ENCODE peak calls at places on chromosomes 12 and 14, in nine cellular contexts. One of them, this sample, is unnamed.

GRCh38 chr14:22850944-22851790 is 14.8 kb downstream of the MMP14 start:
- DNase-seq in DND-41: no peak
- DNase-seq in lung: peak; percentile 68
- DNase-seq in mucosa of descending colon: peak; percentile 73
- DNase-seq in astrocyte of the spinal cord: peak; percentile 95
- DNase-seq in heart left ventricle: peak; percentile 96
- DNase-seq in choroid plexus epithelial cell: peak; percentile 96
- DNase-seq in astrocyte: peak; percentile 98
- DNase-seq in thoracic aorta: peak; percentile 86
- DNase-seq in this sample: peak; percentile 99

GRCh38 chr14:83071888-83072501 is 1538.3 kb upstream of the SEL1L start:
- DNase-seq in DND-41: no peak
- DNase-seq in lung: no peak
- DNase-seq in mucosa of descending colon: no peak
- DNase-seq in astrocyte of the spinal cord: no peak
- DNase-seq in heart left ventricle: no peak
- DNase-seq in choroid plexus epithelial cell: peak; percentile 38
- DNase-seq in astrocyte: no peak
- DNase-seq in thoracic aorta: no peak
- DNase-seq in this sample: peak; percentile 23

GRCh38 chr14:75328575-75328974 is 49.9 kb downstream of the FOS start:
- DNase-seq in DND-41: no peak
- DNase-seq in lung: no peak
- DNase-seq in mucosa of descending colon: no peak
- DNase-seq in astrocyte of the spinal cord: no peak
- DNase-seq in heart left ventricle: no peak
- DNase-seq in choroid plexus epithelial cell: no peak
- DNase-seq in astrocyte: no peak
- DNase-seq in thoracic aorta: no peak
- DNase-seq in this sample: no peak

GRCh38 chr12:27034607-27035293 is 12.4 kb downstream of the MED21 start:
- DNase-seq in DND-41: no peak
- DNase-seq in lung: no peak
- DNase-seq in mucosa of descending colon: no peak
- DNase-seq in astrocyte of the spinal cord: no peak
- DNase-seq in heart left ventricle: no peak
- DNase-seq in choroid plexus epithelial cell: no peak
- DNase-seq in astrocyte: no peak
- DNase-seq in thoracic aorta: no peak
- DNase-seq in this sample: no peak

GRCh38 chr12:44053550-44054243 is 217.8 kb downstream of the TMEM117 start:
- DNase-seq in DND-41: no peak
- DNase-seq in lung: no peak
- DNase-seq in mucosa of descending colon: no peak
- DNase-seq in astrocyte of the spinal cord: peak; percentile 34
- DNase-seq in heart left ventricle: no peak
- DNase-seq in choroid plexus epithelial cell: peak; percentile 1
- DNase-seq in astrocyte: peak; percentile 82
- DNase-seq in thoracic aorta: peak; percentile 6
- DNase-seq in this sample: peak; percentile 2

GRCh38 chr14:56120091-56120632 is 2.0 kb downstream of the PELI2 start:
- DNase-seq in DND-41: peak; percentile 35
- DNase-seq in lung: no peak
- DNase-seq in mucosa of descending colon: no peak
- DNase-seq in astrocyte of the spinal cord: peak; percentile 57
- DNase-seq in heart left ventricle: no peak
- DNase-seq in choroid plexus epithelial cell: peak; percentile 26
- DNase-seq in astrocyte: no peak
- DNase-seq in thoracic aorta: no peak
- DNase-seq in this sample: peak; percentile 47

GRCh38 chr14:77097006-77097688 is 911 bp upstream of the CIPC start:
- DNase-seq in DND-41: no peak
- DNase-seq in lung: no peak
- DNase-seq in mucosa of descending colon: no peak
- DNase-seq in astrocyte of the spinal cord: peak; percentile 45
- DNase-seq in heart left ventricle: no peak
- DNase-seq in choroid plexus epithelial cell: peak; percentile 66
- DNase-seq in astrocyte: peak; percentile 8
- DNase-seq in thoracic aorta: no peak
- DNase-seq in this sample: peak; percentile 23

GRCh38 chr12:5806376-5807089 is 138.5 kb downstream of the ANO2 start:
- DNase-seq in DND-41: no peak
- DNase-seq in lung: no peak
- DNase-seq in mucosa of descending colon: no peak
- DNase-seq in astrocyte of the spinal cord: no peak
- DNase-seq in heart left ventricle: no peak
- DNase-seq in choroid plexus epithelial cell: no peak
- DNase-seq in astrocyte: peak; percentile 68
- DNase-seq in thoracic aorta: no peak
- DNase-seq in this sample: no peak

GRCh38 chr12:53722450-53723041 is 4.7 kb downstream of the CALCOCO1 start:
- DNase-seq in DND-41: no peak
- DNase-seq in lung: no peak
- DNase-seq in mucosa of descending colon: no peak
- DNase-seq in astrocyte of the spinal cord: no peak
- DNase-seq in heart left ventricle: no peak
- DNase-seq in choroid plexus epithelial cell: peak; percentile 83
- DNase-seq in astrocyte: no peak
- DNase-seq in thoracic aorta: no peak
- DNase-seq in this sample: no peak

GRCh38 chr12:104215638-104216297 is at the start of gene TXNRD1:
- DNase-seq in DND-41: no peak
- DNase-seq in lung: peak; percentile 81
- DNase-seq in mucosa of descending colon: peak; percentile 90
- DNase-seq in astrocyte of the spinal cord: peak; percentile 80
- DNase-seq in heart left ventricle: peak; percentile 91
- DNase-seq in choroid plexus epithelial cell: peak; percentile 81
- DNase-seq in astrocyte: peak; percentile 63
- DNase-seq in thoracic aorta: peak; percentile 44
- DNase-seq in this sample: peak; percentile 67

GRCh38 chr14:102235275-102235897 is 69.6 kb downstream of the MOK start:
- DNase-seq in DND-41: peak; percentile 69
- DNase-seq in lung: peak; percentile 78
- DNase-seq in mucosa of descending colon: peak; percentile 87
- DNase-seq in astrocyte of the spinal cord: peak; percentile 88
- DNase-seq in heart left ventricle: peak; percentile 90
- DNase-seq in choroid plexus epithelial cell: peak; percentile 96
- DNase-seq in astrocyte: peak; percentile 77
- DNase-seq in thoracic aorta: peak; percentile 59
- DNase-seq in this sample: peak; percentile 88

DNA sequence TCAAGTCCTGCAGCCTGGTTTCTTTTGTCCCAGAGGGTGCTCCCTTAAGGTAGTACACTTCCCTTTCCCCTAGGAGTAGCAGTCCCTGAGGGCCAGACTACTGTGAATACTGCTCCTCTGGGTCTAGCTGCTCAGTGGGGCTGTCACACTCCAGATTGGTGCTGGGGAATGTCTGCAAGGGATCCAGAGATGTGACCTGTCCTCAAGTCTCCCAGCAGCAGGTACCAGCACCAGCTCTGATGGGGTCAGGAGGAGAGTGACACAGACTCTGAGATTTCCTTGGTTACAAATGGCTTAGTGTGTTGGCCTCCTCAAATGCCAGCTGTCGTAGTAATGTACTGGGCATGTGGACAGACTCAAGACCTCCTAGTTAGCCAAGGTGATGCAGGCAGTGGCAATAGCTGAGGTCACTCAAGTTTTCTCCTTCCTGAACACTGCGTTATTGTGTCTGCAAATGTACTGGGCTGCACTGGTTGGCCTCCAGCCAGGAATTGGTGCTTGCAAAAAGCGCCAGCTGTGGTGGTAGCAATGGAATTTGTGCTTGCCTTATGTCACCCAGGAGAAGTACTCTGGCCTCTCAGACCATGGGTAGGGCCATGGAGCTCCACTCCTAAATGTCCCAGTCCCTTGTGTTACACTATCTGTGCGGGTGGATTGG is 36.4 kb upstream of the AEBP2 start:
- DNase-seq in DND-41: peak; percentile 33
- DNase-seq in lung: peak; percentile 39
- DNase-seq in mucosa of descending colon: no peak
- DNase-seq in astrocyte of the spinal cord: peak; percentile 59
- DNase-seq in heart left ventricle: peak; percentile 58
- DNase-seq in choroid plexus epithelial cell: peak; percentile 62
- DNase-seq in astrocyte: peak; percentile 43
- DNase-seq in thoracic aorta: peak; percentile 6
- DNase-seq in this sample: peak; percentile 20
- TF ChIP-seq CTCF in DND-41: no peak
- TF ChIP-seq CTCF in lung: no peak
- TF ChIP-seq CTCF in mucosa of descending colon: no peak
- TF ChIP-seq CTCF in astrocyte of the spinal cord: no peak
- TF ChIP-seq CTCF in heart left ventricle: no peak
- TF ChIP-seq CTCF in choroid plexus epithelial cell: no peak
- TF ChIP-seq CTCF in astrocyte: no peak
- TF ChIP-seq CTCF in thoracic aorta: no peak
- TF ChIP-seq CTCF in this sample: no peak

DNA sequence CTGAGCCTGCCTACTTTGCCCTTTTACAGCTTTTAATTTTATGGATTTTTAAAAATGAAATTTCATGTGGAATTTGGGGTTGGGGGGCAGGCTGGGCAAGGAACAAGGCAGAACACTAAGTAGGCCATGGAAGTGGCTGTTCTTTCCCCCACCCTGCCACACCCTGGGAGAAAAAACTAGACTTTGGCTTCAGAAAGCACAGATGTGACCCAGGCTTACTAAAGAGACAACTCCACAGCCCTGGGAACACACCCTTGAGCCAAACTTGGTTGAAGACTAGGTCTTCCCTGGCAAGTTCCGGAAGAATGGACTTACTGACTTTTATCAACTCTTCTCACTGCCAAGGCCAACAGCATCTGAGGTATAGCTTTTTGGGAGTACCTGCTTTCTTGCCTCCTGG is 40.3 kb downstream of the BAZ2A start:
- DNase-seq in DND-41: no peak
- DNase-seq in lung: no peak
- DNase-seq in mucosa of descending colon: no peak
- DNase-seq in astrocyte of the spinal cord: no peak
- DNase-seq in heart left ventricle: no peak
- DNase-seq in choroid plexus epithelial cell: no peak
- DNase-seq in astrocyte: no peak
- DNase-seq in thoracic aorta: no peak
- DNase-seq in this sample: no peak
- H3K4me3 ChIP-seq in DND-41: no peak overlapping the region
- H3K4me3 ChIP-seq in lung: no peak overlapping the region
- H3K4me3 ChIP-seq in mucosa of descending colon: no peak overlapping the region
- H3K4me3 ChIP-seq in astrocyte of the spinal cord: no peak overlapping the region
- H3K4me3 ChIP-seq in heart left ventricle: no peak overlapping the region
- H3K4me3 ChIP-seq in choroid plexus epithelial cell: no peak overlapping the region
- H3K4me3 ChIP-seq in astrocyte: no peak overlapping the region
- H3K4me3 ChIP-seq in thoracic aorta: no peak overlapping the region
- H3K4me3 ChIP-seq in this sample: no peak overlapping the region

GRCh38 chr14:106442857-106443256 is 916.5 kb downstream of the TMEM121 start:
- DNase-seq in DND-41: peak; percentile 94
- DNase-seq in lung: no peak
- DNase-seq in mucosa of descending colon: no peak
- DNase-seq in astrocyte of the spinal cord: no peak
- DNase-seq in heart left ventricle: no peak
- DNase-seq in choroid plexus epithelial cell: no peak
- DNase-seq in astrocyte: no peak
- DNase-seq in thoracic aorta: no peak
- DNase-seq in this sample: no peak
- TF ChIP-seq CTCF in DND-41: peak; percentile 98
- TF ChIP-seq CTCF in lung: no peak
- TF ChIP-seq CTCF in mucosa of descending colon: no peak
- TF ChIP-seq CTCF in astrocyte of the spinal cord: no peak
- TF ChIP-seq CTCF in heart left ventricle: no peak
- TF ChIP-seq CTCF in choroid plexus epithelial cell: no peak
- TF ChIP-seq CTCF in astrocyte: no peak
- TF ChIP-seq CTCF in thoracic aorta: no peak
- TF ChIP-seq CTCF in this sample: no peak

DNA sequence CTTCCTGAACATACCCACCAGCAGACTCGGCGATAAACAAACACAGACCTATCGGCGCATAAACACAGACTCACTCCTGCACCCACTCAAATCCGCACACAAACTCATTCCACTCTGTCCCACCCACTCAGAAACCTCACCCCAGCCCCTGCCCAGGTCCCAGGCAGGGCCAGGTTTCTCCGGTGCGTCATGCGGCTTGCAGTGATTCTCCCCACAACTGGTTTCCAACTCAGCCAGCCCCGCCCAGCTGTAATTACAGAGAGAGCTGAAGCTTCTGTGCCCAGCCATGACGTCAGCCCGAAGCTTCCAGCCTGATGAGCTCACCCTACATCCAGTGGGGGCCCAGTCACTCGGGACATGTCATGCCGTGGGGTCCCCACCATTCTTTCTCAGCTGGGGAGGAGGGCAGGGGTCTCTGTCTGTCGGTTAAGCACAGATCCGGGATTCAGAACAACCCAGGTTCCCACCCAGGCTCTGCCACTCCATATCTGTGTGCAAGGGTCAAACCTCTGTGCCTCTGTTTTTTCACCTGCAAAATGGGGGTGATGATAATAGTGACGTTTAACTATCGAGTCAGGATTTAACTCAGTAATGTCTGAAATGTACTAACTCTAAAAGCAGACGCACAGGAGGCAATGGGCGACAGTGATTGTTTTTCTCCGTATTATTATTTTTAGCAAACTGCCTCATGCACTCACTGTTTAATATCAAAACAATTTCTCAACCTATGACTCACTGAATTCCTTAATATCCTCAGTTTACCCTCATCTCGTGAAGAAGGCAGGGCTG is 2.3 kb upstream of the HSPB8 start:
- DNase-seq in DND-41: no peak
- DNase-seq in lung: peak; percentile 71
- DNase-seq in mucosa of descending colon: peak; percentile 67
- DNase-seq in astrocyte of the spinal cord: peak; percentile 90
- DNase-seq in heart left ventricle: peak; percentile 96
- DNase-seq in choroid plexus epithelial cell: peak; percentile 76
- DNase-seq in astrocyte: peak; percentile 94
- DNase-seq in thoracic aorta: peak; percentile 95
- DNase-seq in this sample: peak; percentile 39
- H3K4me3 ChIP-seq in DND-41: no peak overlapping the region
- H3K4me3 ChIP-seq in lung: no peak overlapping the region
- H3K4me3 ChIP-seq in mucosa of descending colon: no peak overlapping the region
- H3K4me3 ChIP-seq in astrocyte of the spinal cord: no peak overlapping the region
- H3K4me3 ChIP-seq in heart left ventricle: peak overlapping the region; percentile 11
- H3K4me3 ChIP-seq in choroid plexus epithelial cell: peak overlapping the region; percentile 28
- H3K4me3 ChIP-seq in astrocyte: peak overlapping the region; percentile 50
- H3K4me3 ChIP-seq in thoracic aorta: peak overlapping the region; percentile 68
- H3K4me3 ChIP-seq in this sample: peak overlapping the region; percentile 39

This sample was measured in foreskin fibroblast.